ENCODE peak calls at places on chromosomes 7 and 10, in nine cellular contexts. M, K, X, F, V, E, B, Y and A are unnamed samples.

GRCh38 chr7:140364819-140365218 is 33.5 kb downstream of the SLC37A3 start:
- DNase-seq in F (no peak), E (no peak), X (no peak), B (no peak), M (no peak), V (no peak), K (no peak), Y (peak), A (peak)

GRCh38 chr7:121562274-121562673 is 166.2 kb upstream of the FAM3C start:
- DNase-seq in E (no peak), M (no peak), F (no peak), B (no peak), Y (peak), V (peak), K (no peak), X (no peak), A (no peak)

GRCh38 chr10:970311-971149 is 17.7 kb upstream of the GTPBP4 start:
- DNase-seq in V (no peak), F (peak), Y (peak), B (no peak), E (no peak), K (no peak), X (no peak), M (peak), A (no peak)

GRCh38 chr10:7258948-7259523 is 151.8 kb downstream of the SFMBT2 start:
- DNase-seq in V (no peak), Y (no peak), M (no peak), X (no peak), K (no peak), E (no peak), B (no peak), F (no peak), A (no peak)

GRCh38 chr7:51029586-51030230 is 247.0 kb upstream of the GRB10 start:
- DNase-seq in X (no peak), Y (peak), F (no peak), E (no peak), K (no peak), M (peak), V (no peak), B (no peak), A (no peak)

GRCh38 chr10:105192146-105192545 is 551.1 kb downstream of the SORCS3 start:
- DNase-seq in E (no peak), V (no peak), X (no peak), F (no peak), M (no peak), Y (no peak), B (no peak), K (no peak), A (no peak)

GRCh38 chr10:84818956-84819355 is 490.6 kb downstream of the CCSER2 start:
- DNase-seq in X (no peak), B (no peak), K (no peak), Y (no peak), V (no peak), M (no peak), F (no peak), E (no peak), A (no peak)

GRCh38 chr10:61975107-61975932 is 73.8 kb downstream of the ARID5B start:
- DNase-seq in K (no peak), F (peak), Y (peak), B (no peak), M (no peak), X (no peak), E (no peak), V (no peak), A (peak)

GRCh38 chr7:127904706-127905056 is 126.6 kb downstream of the LRRC4 start:
- DNase-seq in Y (peak), V (peak), M (no peak), B (no peak), X (no peak), F (no peak), E (no peak), K (no peak), A (no peak)

GRCh38 chr10:5812283-5813090 is 747 bp downstream of the GDI2 start:
- DNase-seq in V (peak), Y (peak), E (peak), M (peak), K (no peak), X (peak), B (peak), F (peak), A (no peak)

GRCh38 chr7:85038466-85038865 is 148.4 kb downstream of the SEMA3D start:
- DNase-seq in M (no peak), Y (no peak), K (no peak), E (no peak), X (no peak), V (no peak), B (no peak), F (no peak), A (no peak)

GRCh38 chr7:139568813-139569490 is 45.5 kb downstream of the CLEC2L start:
- DNase-seq in K (no peak), E (no peak), F (no peak), V (no peak), M (no peak), X (no peak), Y (no peak), B (no peak), A (no peak)

GRCh38 chr10:14247650-14248258 is 83.0 kb downstream of the FRMD4A start:
- DNase-seq in Y (no peak), B (no peak), K (no peak), X (no peak), M (no peak), E (no peak), V (no peak), F (no peak), A (no peak)

GRCh38 chr7:147510913-147511312 is 1079.7 kb upstream of the C7orf33 start:
- DNase-seq in M (no peak), E (no peak), V (no peak), F (no peak), X (no peak), K (no peak), Y (peak), B (no peak), A (no peak)

DNA sequence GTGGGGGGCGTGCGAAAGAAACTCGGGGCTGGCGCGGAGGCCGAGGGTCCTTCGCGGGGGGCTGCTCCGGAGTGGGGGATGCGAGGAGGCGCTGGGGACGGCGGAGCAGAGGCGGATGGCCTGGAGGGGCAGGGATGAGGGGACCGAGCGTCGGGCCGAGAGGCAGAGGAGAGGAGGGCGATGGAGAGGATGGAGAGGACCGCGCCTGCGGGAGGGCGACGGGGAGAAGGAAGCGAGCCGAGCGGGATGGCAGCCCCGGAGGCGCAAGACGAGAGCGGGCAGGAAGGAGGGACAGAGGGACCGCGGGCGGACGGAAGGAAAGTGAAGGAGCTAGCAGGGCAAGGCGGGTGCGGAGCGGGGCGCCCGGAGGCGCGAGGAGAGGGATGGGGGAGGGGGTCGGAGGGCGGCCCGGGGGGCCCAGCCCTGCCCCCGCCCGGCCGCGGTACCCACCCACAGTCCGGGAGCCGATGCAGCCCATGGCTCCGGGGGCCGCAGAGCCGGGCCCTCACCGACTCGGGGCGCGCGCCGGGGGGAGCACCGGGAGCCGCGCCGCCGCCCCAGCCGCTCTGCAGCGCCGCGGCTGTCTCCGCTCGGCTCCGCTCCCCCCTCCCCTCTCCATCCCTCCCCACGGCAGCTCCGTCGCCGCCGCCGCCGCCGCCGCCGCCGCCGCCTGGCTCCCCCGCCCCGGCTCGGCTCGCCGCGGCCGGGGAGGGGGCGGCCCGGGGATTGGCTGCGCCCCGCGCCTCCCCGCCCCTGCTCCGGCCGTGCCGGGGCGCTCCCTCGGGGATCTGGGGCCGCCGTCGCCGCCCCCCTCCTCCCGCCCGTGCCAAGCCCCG is at the start of gene FAM131B:
- DNase-seq in Y (peak), F (no peak), E (peak), V (peak), B (no peak), M (no peak), K (no peak), X (peak), A (no peak)
- TF ChIP-seq EZH2 in Y (no peak), F (no peak), E (no peak), V (no peak), B (peak), M (peak), K (no peak), X (no peak), A (peak)

GRCh38 chr7:30900803-30901362 is 10.8 kb upstream of the AQP1 start:
- DNase-seq in F (no peak), B (no peak), M (no peak), Y (no peak), X (no peak), K (no peak), E (no peak), V (no peak), A (no peak)
- H3K27ac ChIP-seq in F (no peak), B (no peak), M (no peak), Y (no peak), X (no peak), K (no peak), E (no peak), V (no peak), A (no peak)

GRCh38 chr10:8298871-8299570 is 244.5 kb downstream of the GATA3 start:
- DNase-seq in Y (no peak), B (no peak), F (no peak), M (no peak), K (no peak), E (peak), X (no peak), V (no peak), A (no peak)
- TF ChIP-seq EZH2 in Y (no peak), B (no peak), F (no peak), M (no peak), K (no peak), E (no peak), X (no peak), V (no peak), A (no peak)

GRCh38 chr10:132404169-132404880 is 7.3 kb downstream of the PWWP2B start:
- DNase-seq in E (no peak), Y (no peak), X (no peak), B (no peak), F (no peak), M (no peak), V (no peak), K (no peak), A (no peak)

GRCh38 chr10:132403511-132404168 is 6.6 kb downstream of the PWWP2B start:
- DNase-seq in X (no peak), K (no peak), E (no peak), Y (no peak), M (no peak), B (peak), V (no peak), F (no peak), A (no peak)

GRCh38 chr10:132400547-132401151 is 3.6 kb downstream of the PWWP2B start:
- DNase-seq in X (no peak), K (no peak), F (no peak), B (no peak), E (no peak), Y (no peak), M (no peak), V (no peak), A (no peak)

GRCh38 chr10:132401396-132402168 is 4.6 kb downstream of the PWWP2B start:
- DNase-seq in V (no peak), F (no peak), E (no peak), M (no peak), X (no peak), B (no peak), K (no peak), Y (no peak), A (no peak)

GRCh38 chr10:132402781-132403241 is 5.8 kb downstream of the PWWP2B start:
- DNase-seq in K (no peak), M (no peak), F (no peak), Y (no peak), B (no peak), E (no peak), X (no peak), V (no peak), A (no peak)
- H3K27ac ChIP-seq in K (no peak), M (no peak), F (peak), Y (no peak), B (no peak), E (no peak), X (no peak), V (no peak), A (no peak)

DNA sequence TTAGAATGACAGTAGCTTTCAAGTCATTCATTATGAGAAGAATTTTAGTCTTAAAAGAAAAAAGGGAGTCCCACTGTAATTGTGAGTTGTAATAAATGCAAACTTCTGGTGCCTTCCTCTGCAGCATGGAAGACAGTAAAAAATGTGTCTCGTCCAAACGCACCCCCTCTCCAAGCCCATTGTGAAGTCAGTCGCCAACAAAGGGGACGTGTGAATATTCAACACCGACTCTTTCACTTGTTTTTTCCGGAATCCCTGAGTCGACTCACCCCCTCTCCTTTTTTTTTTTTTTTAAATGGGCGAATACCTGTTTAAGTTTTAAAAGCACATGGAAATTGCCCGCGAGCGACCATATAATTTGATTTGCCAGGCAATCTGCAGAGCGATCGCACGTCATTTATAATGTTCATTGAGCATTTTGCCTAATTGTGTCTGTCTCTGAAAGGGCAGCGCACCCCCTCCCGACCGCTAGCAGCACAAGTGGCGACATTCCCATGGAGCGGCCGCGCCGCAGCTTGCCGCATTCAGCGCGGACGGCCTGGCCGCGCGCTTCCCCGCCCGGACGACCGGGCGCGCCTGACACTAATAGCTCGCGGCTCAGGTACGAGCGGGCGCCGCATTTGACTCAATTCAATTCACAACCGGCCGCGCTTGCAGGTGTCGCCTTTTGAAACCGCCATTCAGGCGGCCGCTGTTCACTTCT is 19.1 kb upstream of the PTF1A start:
- DNase-seq in V (peak), B (no peak), Y (no peak), M (no peak), E (peak), X (no peak), F (no peak), K (no peak), A (no peak)
- TF ChIP-seq EZH2 in V (peak), B (no peak), Y (peak), M (no peak), E (no peak), X (no peak), F (peak), K (no peak), A (peak)

GRCh38 chr7:151240942-151241754 is 7.3 kb downstream of the SMARCD3 start:
- DNase-seq in X (no peak), E (no peak), B (no peak), M (no peak), Y (no peak), V (no peak), K (no peak), F (no peak), A (no peak)

GRCh38 chr7:151243411-151244155 is 4.9 kb downstream of the SMARCD3 start:
- DNase-seq in K (no peak), M (no peak), X (peak), Y (no peak), B (no peak), F (no peak), E (peak), V (no peak), A (no peak)

GRCh38 chr7:151243045-151243349 is 5.5 kb downstream of the SMARCD3 start:
- DNase-seq in X (no peak), E (no peak), K (no peak), B (no peak), V (no peak), Y (no peak), F (no peak), M (no peak), A (no peak)

GRCh38 chr7:151241755-151242096 is 6.8 kb downstream of the SMARCD3 start:
- DNase-seq in V (no peak), K (no peak), X (no peak), E (no peak), F (no peak), M (no peak), Y (no peak), B (no peak), A (no peak)

GRCh38 chr7:151242181-151243044 is 6.1 kb downstream of the SMARCD3 start:
- DNase-seq in B (no peak), F (no peak), K (no peak), V (no peak), Y (no peak), X (no peak), E (no peak), M (no peak), A (no peak)
- H3K27ac ChIP-seq in B (no peak), F (no peak), K (no peak), V (no peak), Y (no peak), X (no peak), E (no peak), M (no peak), A (no peak)